ENCODE peak calls at places on chromosomes 1 and 21, in five cellular contexts. One of them, this sample, is unnamed.

GRCh38 chr21:42218836-42219605 is at the start of gene ABCG1:
- DNase-seq in lower leg skin: no peak
- DNase-seq in neural crest cell: no peak
- DNase-seq in choroid plexus epithelial cell: peak
- DNase-seq in transverse colon: peak
- DNase-seq in this sample: peak

GRCh38 chr21:32207096-32207716 is 71.6 kb downstream of the MIS18A start:
- DNase-seq in lower leg skin: no peak
- DNase-seq in neural crest cell: no peak
- DNase-seq in choroid plexus epithelial cell: no peak
- DNase-seq in transverse colon: no peak
- DNase-seq in this sample: no peak

GRCh38 chr1:231192620-231193163 is 30.8 kb downstream of the TRIM67 start:
- DNase-seq in choroid plexus epithelial cell: peak
- DNase-seq in transverse colon: peak
- DNase-seq in neural crest cell: no peak
- DNase-seq in lower leg skin: no peak
- DNase-seq in this sample: no peak

GRCh38 chr1:170776777-170777176 is 112.8 kb downstream of the PRRX1 start:
- DNase-seq in neural crest cell: no peak
- DNase-seq in choroid plexus epithelial cell: no peak
- DNase-seq in transverse colon: no peak
- DNase-seq in lower leg skin: no peak
- DNase-seq in this sample: no peak

GRCh38 chr1:174358344-174358743 is 89.4 kb upstream of the GPR52 start:
- DNase-seq in neural crest cell: no peak
- DNase-seq in lower leg skin: no peak
- DNase-seq in choroid plexus epithelial cell: peak
- DNase-seq in transverse colon: no peak
- DNase-seq in this sample: no peak

GRCh38 chr1:109803901-109804331 is 40.2 kb upstream of the EPS8L3 start:
- DNase-seq in transverse colon: no peak
- DNase-seq in neural crest cell: no peak
- DNase-seq in choroid plexus epithelial cell: no peak
- DNase-seq in lower leg skin: no peak
- DNase-seq in this sample: no peak

GRCh38 chr1:248824701-248825100 is 1.0 kb downstream of the SH3BP5L start:
- DNase-seq in choroid plexus epithelial cell: no peak
- DNase-seq in transverse colon: no peak
- DNase-seq in neural crest cell: no peak
- DNase-seq in lower leg skin: no peak
- DNase-seq in this sample: no peak

GRCh38 chr1:56382890-56383289 is 196.5 kb downstream of the PLPP3 start:
- DNase-seq in choroid plexus epithelial cell: no peak
- DNase-seq in transverse colon: no peak
- DNase-seq in lower leg skin: no peak
- DNase-seq in neural crest cell: no peak
- DNase-seq in this sample: no peak

GRCh38 chr1:53645690-53646078 is 93.3 kb downstream of the GLIS1 start:
- DNase-seq in neural crest cell: no peak
- DNase-seq in lower leg skin: no peak
- DNase-seq in choroid plexus epithelial cell: no peak
- DNase-seq in transverse colon: no peak
- DNase-seq in this sample: no peak

GRCh38 chr1:202579806-202580205 is 130.4 kb downstream of the SYT2 start:
- DNase-seq in transverse colon: no peak
- DNase-seq in lower leg skin: no peak
- DNase-seq in neural crest cell: no peak
- DNase-seq in choroid plexus epithelial cell: peak
- DNase-seq in this sample: no peak

GRCh38 chr1:186210258-186210657 is 164.8 kb downstream of the TPR start:
- DNase-seq in neural crest cell: no peak
- DNase-seq in lower leg skin: no peak
- DNase-seq in transverse colon: no peak
- DNase-seq in choroid plexus epithelial cell: no peak
- DNase-seq in this sample: no peak

DNA sequence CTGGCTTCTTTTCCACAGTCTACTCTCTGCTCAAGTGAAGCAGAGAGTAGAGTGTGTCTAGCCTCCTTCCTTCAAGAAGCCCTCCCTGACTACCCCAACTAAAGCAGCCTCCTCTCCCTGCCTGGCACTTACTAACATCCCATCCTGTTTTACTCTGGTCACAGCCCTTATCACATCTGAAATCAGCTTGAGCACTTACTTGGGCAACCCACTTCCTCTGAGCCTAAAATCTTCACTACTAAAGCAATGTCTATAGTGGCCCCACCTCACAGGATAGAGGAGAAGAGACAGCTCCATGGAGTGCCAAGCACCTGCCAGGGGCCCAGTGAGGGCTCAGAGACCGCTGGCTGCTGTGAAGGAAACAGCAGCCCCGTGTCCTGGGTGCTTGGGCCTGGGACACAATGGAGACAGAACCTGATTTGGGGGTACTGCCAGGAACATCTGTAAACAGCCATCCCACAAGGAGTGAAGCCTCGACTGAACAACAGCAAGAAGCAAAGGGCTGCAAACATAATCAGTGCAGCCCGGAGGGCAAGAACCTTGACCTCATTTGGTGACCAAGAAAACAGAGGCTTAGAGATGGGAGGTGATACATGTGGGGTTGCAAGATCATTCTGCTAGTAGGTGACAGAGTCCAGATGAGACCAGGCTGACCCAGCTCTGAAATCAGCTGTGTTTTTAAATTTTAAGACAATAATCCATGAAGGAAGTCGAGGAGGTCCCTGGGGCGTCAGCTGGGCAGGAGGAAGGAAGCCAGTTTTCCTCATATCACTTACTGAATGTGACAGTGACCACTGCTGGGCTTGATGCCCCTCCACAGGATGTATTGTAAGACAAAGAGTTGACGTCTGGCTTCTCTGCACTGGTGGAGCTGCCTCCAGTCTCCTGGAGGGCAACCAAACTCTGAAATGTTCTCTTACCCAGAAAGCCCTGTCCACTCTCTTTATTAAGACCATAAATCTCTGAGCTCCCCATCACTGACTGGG is 710.6 kb downstream of the MATN1 start:
- DNase-seq in neural crest cell: no peak
- DNase-seq in transverse colon: no peak
- DNase-seq in choroid plexus epithelial cell: no peak
- DNase-seq in lower leg skin: no peak
- DNase-seq in this sample: no peak
- TF ChIP-seq CTCF in neural crest cell: no peak
- TF ChIP-seq CTCF in transverse colon: no peak
- TF ChIP-seq CTCF in choroid plexus epithelial cell: no peak
- TF ChIP-seq CTCF in lower leg skin: no peak
- TF ChIP-seq CTCF in this sample: no peak

DNA sequence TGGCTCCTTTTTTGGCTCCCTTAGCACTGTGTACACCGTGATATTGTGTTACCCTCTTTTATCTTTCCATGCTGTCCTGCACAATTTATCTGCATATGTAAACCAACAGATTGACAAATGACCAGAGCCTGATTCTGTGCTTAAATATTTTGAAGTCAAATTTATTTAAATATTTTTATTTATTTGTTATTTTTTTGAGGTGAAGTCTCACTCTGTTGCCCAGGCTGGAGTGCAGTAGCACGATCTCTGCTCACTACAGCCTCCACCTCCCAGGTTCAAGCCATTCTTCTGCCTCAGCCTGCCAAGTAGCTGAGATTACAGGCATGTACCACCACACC is 12.8 kb downstream of the PMF1 start:
- DNase-seq in transverse colon: no peak
- DNase-seq in neural crest cell: no peak
- DNase-seq in lower leg skin: no peak
- DNase-seq in choroid plexus epithelial cell: no peak
- DNase-seq in this sample: no peak
- TF ChIP-seq CTCF in transverse colon: no peak
- TF ChIP-seq CTCF in neural crest cell: no peak
- TF ChIP-seq CTCF in lower leg skin: no peak
- TF ChIP-seq CTCF in choroid plexus epithelial cell: no peak
- TF ChIP-seq CTCF in this sample: no peak

GRCh38 chr1:11749203-11749689 is 12.7 kb upstream of the C1orf167 start:
- DNase-seq in lower leg skin: no peak
- DNase-seq in neural crest cell: no peak
- DNase-seq in choroid plexus epithelial cell: peak
- DNase-seq in transverse colon: peak
- DNase-seq in this sample: peak
- TF ChIP-seq CTCF in lower leg skin: no peak
- TF ChIP-seq CTCF in neural crest cell: peak
- TF ChIP-seq CTCF in choroid plexus epithelial cell: peak
- TF ChIP-seq CTCF in transverse colon: peak
- TF ChIP-seq CTCF in this sample: peak

DNA sequence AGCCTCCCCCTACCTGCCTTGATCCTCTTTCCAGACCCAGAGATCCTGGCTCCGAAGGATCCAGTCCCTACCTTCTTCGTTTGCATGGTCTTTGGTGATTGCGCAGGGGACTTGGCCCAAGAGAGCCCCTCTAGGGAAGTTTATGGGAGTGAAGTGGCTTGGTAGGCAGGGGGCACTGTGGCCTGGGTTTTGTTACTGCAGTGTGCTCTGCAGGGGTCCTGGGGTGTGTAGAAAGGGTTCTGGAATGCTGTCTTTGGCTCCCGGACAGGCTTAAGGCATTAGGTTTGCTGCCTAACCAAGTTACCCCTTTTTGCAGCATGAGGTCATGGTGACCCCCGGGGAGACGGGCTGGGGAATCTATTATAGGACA is 3.8 kb downstream of the ATP8B2 start:
- DNase-seq in lower leg skin: no peak
- DNase-seq in neural crest cell: no peak
- DNase-seq in transverse colon: no peak
- DNase-seq in choroid plexus epithelial cell: peak
- DNase-seq in this sample: peak
- TF ChIP-seq CTCF in lower leg skin: no peak
- TF ChIP-seq CTCF in neural crest cell: peak
- TF ChIP-seq CTCF in transverse colon: no peak
- TF ChIP-seq CTCF in choroid plexus epithelial cell: peak
- TF ChIP-seq CTCF in this sample: peak

DNA sequence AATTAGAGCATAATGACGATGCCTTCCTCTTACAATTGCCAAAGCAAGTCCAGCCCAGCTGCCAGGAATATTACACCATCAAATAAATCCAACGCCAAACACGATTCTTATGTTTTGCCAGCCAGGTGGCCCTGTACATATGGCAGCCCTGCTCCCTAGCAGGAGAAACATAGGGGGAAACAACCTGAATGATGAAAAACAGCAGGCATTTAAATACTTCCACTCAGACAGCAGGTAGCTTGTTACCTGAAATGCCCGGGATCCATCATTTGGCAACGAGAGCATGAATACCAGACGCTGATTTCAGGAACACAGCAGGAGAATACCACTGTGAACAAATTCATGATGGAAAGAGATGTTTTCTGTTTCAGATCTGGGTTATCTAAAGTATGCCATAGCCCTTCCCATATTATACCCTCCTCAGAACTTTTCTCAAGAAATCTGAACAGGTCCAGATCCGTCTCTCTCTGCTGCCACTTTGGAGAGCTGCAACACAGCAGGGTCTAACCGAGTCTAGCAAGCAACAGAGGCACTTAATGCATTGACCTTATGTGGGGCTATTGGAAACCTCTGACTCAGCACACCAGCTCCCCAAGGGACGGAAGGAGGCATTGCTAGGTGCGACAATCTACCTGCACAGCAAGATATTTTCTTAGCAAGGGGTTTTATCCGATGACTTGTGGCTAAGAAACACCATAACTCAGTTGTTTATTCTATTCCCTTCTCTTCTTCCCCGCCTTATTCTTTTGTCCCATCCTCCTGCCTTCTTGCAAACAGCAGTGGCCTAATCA is 166.3 kb downstream of the BARHL2 start:
- DNase-seq in lower leg skin: no peak
- DNase-seq in transverse colon: no peak
- DNase-seq in choroid plexus epithelial cell: no peak
- DNase-seq in neural crest cell: no peak
- DNase-seq in this sample: peak
- TF ChIP-seq CTCF in lower leg skin: no peak
- TF ChIP-seq CTCF in transverse colon: no peak
- TF ChIP-seq CTCF in choroid plexus epithelial cell: no peak
- TF ChIP-seq CTCF in neural crest cell: no peak
- TF ChIP-seq CTCF in this sample: peak

DNA sequence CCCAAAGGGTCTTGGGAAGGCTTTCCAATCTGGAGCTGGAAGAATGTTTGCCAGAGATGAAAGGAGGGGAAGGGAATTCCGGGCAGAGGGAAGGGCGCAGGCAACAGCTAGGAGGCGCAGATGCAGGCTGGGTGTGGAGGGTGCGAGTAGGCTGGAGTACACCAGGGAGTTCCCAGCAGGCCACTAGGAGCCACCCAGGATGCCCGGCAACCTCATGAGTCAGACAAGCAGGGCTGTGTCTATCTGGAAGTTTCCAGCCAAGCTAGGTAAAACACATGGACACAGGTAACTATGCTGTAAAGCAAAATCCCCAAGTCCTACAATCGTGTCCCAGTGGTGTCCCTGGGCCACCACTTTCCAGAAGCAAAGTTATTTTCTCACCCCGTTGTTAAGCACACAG is 998 bp upstream of the NBL1 start:
- DNase-seq in choroid plexus epithelial cell: peak
- DNase-seq in neural crest cell: no peak
- DNase-seq in lower leg skin: no peak
- DNase-seq in transverse colon: peak
- DNase-seq in this sample: no peak
- TF ChIP-seq CTCF in choroid plexus epithelial cell: peak
- TF ChIP-seq CTCF in neural crest cell: no peak
- TF ChIP-seq CTCF in lower leg skin: no peak
- TF ChIP-seq CTCF in transverse colon: peak
- TF ChIP-seq CTCF in this sample: no peak